ENCODE peak calls at places on chromosomes 12 and 14, in ten cellular contexts. E, L, M, F, Z, G, X, O, S and D are unnamed samples. For H3K36me3, the result is how much of the 10 kb centered on the place peaks cover.

GRCh38 chr14:64525354-64525753 is 15.2 kb upstream of the HSPA2 start:
- DNase-seq in X (no peak), S (no peak), F (no peak), O (no peak), L (no peak), G (no peak), E (no peak), Z (no peak), M (no peak), D (no peak)

GRCh38 chr12:94401326-94401725 is 58.3 kb downstream of the CEP83 start:
- DNase-seq in O (no peak), L (no peak), F (no peak), G (no peak), M (no peak), Z (no peak), X (no peak), S (no peak), E (no peak), D (no peak)

GRCh38 chr14:34684578-34684977 is 29.8 kb downstream of the CFL2 start:
- DNase-seq in G (no peak), Z (no peak), S (no peak), O (peak), X (no peak), E (no peak), F (no peak), L (no peak), M (no peak), D (no peak)

GRCh38 chr14:77100961-77101360 is 2.9 kb downstream of the CIPC start:
- DNase-seq in F (no peak), M (no peak), Z (no peak), O (peak), S (no peak), E (no peak), L (no peak), X (no peak), G (no peak), D (no peak)

GRCh38 chr14:34620115-34620514 is 9.8 kb downstream of the SNX6 start:
- DNase-seq in X (no peak), L (no peak), F (no peak), S (no peak), G (no peak), O (no peak), E (no peak), Z (no peak), M (no peak), D (no peak)

GRCh38 chr12:75471928-75472865 is 8.4 kb upstream of the GLIPR1 start:
- DNase-seq in M (no peak), S (no peak), G (no peak), F (no peak), O (no peak), E (no peak), X (no peak), L (no peak), Z (no peak), D (no peak)

GRCh38 chr12:15477761-15478160 is 155.5 kb downstream of the PTPRO start:
- DNase-seq in L (no peak), E (no peak), F (no peak), Z (no peak), O (no peak), S (no peak), G (no peak), M (no peak), X (no peak), D (no peak)

GRCh38 chr12:124030510-124030909 is 57.5 kb downstream of the ZNF664 start:
- DNase-seq in E (peak), L (peak), F (no peak), X (no peak), M (peak), G (no peak), Z (no peak), S (no peak), O (peak), D (peak)

GRCh38 chr12:116160196-116160595 is 117.3 kb downstream of the MED13L start:
- DNase-seq in G (no peak), E (no peak), S (no peak), F (no peak), O (peak), L (no peak), M (no peak), X (no peak), Z (no peak), D (no peak)

GRCh38 chr12:71771069-71771468 is 16.4 kb downstream of the RAB21 start:
- DNase-seq in S (no peak), Z (no peak), X (no peak), M (no peak), G (no peak), E (no peak), O (no peak), L (no peak), F (no peak), D (no peak)

GRCh38 chr12:57489157-57489641 is 1.3 kb downstream of the MARS1 start:
- DNase-seq in X (no peak), G (no peak), L (no peak), M (no peak), E (no peak), S (no peak), F (no peak), Z (no peak), O (peak), D (no peak)

GRCh38 chr14:103858063-103858820 is 10.9 kb upstream of the PPP1R13B start:
- DNase-seq in Z (no peak), O (no peak), L (no peak), X (no peak), E (no peak), S (no peak), M (no peak), F (no peak), G (no peak), D (peak)

GRCh38 chr12:100576311-100577036 is 3.0 kb downstream of the GAS2L3 start:
- DNase-seq in Z (no peak), F (no peak), M (no peak), O (peak), S (no peak), L (no peak), X (no peak), E (no peak), G (no peak), D (no peak)

GRCh38 chr12:122994781-122995502 is 14.5 kb downstream of the ARL6IP4 start:
- DNase-seq in S (no peak), G (no peak), Z (no peak), E (no peak), X (no peak), L (no peak), M (no peak), O (no peak), F (no peak), D (no peak)

GRCh38 chr12:77720258-77720657 is 110.4 kb upstream of the NAV3 start:
- DNase-seq in O (no peak), Z (no peak), L (no peak), S (no peak), X (no peak), G (no peak), F (no peak), M (no peak), E (no peak), D (no peak)

GRCh38 chr12:26251600-26251999 is 56.2 kb downstream of the SSPN start:
- DNase-seq in G (peak), O (no peak), F (peak), M (no peak), S (peak), Z (peak), X (peak), L (peak), E (no peak), D (no peak)

GRCh38 chr12:113248842-113249435 is 27.7 kb downstream of the TPCN1 start:
- DNase-seq in Z (no peak), O (no peak), M (no peak), S (no peak), F (no peak), L (no peak), E (no peak), G (no peak), X (no peak), D (no peak)

GRCh38 chr14:28676481-28676880 is 90.1 kb upstream of the FOXG1 start:
- DNase-seq in L (no peak), E (no peak), X (no peak), O (peak), M (no peak), S (no peak), Z (no peak), G (no peak), F (no peak), D (no peak)

GRCh38 chr12:103773109-103773905 is 67.7 kb downstream of the NT5DC3 start:
- DNase-seq in E (no peak), L (no peak), X (no peak), G (no peak), F (peak), S (no peak), O (peak), Z (peak), M (no peak), D (no peak)

GRCh38 chr12:63151898-63152700 is 1.1 kb upstream of the AVPR1A start:
- DNase-seq in O (peak), E (peak), Z (peak), G (peak), M (peak), S (peak), L (peak), F (peak), X (peak), D (peak)
- H3K4me3 ChIP-seq in O (no peak), E (peak), Z (peak), G (peak), M (peak), S (peak), L (peak), F (peak), X (peak), D (peak)

GRCh38 chr12:131922772-131923171 is 6.3 kb upstream of the PUS1 start:
- DNase-seq in X (no peak), S (no peak), E (no peak), F (no peak), G (no peak), O (no peak), L (no peak), Z (no peak), M (no peak), D (peak)
- H3K36me3 ChIP-seq in X (under half), S (under half), E (under half), F (under half), G (under half), O (under half), L (under half), Z (under half), M (under half), D (under half)

DNA sequence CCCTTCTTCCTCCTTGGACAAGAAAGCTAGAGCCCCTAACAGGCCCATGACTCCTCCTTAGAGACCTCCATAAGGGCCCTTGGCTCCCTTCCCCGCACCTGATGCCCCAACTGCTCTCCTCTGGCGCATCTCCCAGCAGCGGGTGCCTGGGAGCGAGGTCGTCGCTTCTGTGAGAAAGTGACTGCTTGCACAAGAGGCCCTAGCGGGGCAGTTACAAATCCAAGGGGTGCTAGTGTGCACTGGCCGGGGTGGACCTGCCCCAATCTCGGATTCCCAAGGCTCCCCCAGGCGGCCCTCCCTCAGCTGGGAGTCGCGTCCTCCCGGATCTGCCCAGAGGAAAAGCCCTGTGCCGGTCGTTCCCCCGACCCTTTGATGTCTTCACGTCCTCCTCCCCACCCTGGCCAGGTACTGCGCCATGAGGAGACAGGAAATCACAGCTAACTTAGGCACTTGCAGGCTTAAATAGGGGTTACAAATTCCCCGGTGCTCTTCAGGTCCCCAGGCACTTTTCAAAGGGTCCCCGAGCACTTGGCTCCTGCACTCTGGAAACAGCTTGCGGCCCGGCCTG is 2.8 kb downstream of the NKX2-8 start:
- DNase-seq in Z (no peak), L (peak), X (no peak), G (no peak), M (no peak), O (no peak), E (peak), S (no peak), F (no peak), D (peak)
- H3K4me3 ChIP-seq in Z (no peak), L (peak), X (no peak), G (no peak), M (no peak), O (no peak), E (no peak), S (no peak), F (no peak), D (peak)

GRCh38 chr12:101746661-101747060 is 7.4 kb upstream of the SYCP3 start:
- DNase-seq in E (no peak), F (no peak), G (no peak), S (no peak), O (peak), Z (no peak), M (no peak), X (no peak), L (no peak), D (no peak)
- H3K36me3 ChIP-seq in E (under half), F (under half), G (half or more), S (half or more), O (under half), Z (under half), M (under half), X (under half), L (under half), D (under half)

GRCh38 chr12:81080431-81080983 is 2.6 kb downstream of the ACSS3 start:
- DNase-seq in O (peak), X (no peak), L (no peak), G (no peak), F (no peak), Z (no peak), S (no peak), E (no peak), M (no peak), D (no peak)
- H3K4me3 ChIP-seq in O (no peak), X (peak), L (no peak), G (peak), F (no peak), Z (peak), S (peak), E (no peak), M (no peak), D (no peak)

DNA sequence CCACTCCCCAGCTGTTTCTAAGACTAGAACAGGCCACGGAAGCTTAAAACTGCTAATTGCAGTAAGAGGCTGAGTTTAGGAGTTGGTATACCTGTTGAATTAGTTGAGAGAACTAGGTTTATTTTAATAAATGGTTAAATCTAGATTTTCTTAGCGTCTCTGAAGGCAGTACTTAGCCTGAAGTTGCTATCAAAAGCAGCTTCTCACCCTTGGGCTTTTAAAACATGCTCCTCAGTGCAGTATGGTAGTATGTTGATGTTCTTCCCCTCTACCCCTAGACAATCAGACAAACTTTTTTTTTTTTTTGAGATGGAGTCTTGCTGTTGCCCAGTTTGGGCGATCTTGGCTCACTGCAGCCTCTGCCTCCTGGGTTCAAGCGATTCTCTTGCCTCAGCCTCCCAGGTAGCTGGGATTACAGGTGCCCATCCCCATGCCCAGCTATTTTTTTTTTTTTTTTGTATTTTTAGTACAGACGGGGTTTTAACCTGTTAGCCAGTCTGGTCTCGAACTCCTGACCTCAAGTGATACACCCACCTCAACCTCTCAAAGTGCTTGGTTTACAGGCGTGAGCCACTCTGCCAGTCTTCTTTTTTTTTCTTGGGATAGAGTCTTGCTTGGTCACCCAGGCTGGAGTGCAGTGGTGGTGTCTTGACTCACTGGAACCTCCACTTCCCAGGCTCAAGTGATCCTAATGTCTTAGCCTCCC is 6.8 kb downstream of the SRSF5 start:
- DNase-seq in X (no peak), O (no peak), G (no peak), L (no peak), Z (no peak), F (no peak), S (no peak), M (no peak), E (no peak), D (no peak)
- H3K36me3 ChIP-seq in X (under half), O (half or more), G (half or more), L (under half), Z (half or more), F (half or more), S (half or more), M (half or more), E (half or more), D (under half)

GRCh38 chr12:9869307-9870161 is at the start of gene CLEC2B:
- DNase-seq in E (no peak), F (no peak), O (peak), M (no peak), X (no peak), S (no peak), Z (peak), G (no peak), L (no peak), D (no peak)

GRCh38 chr12:9868951-9869306 is 225 bp downstream of the CLEC2B start:
- DNase-seq in G (no peak), X (no peak), Z (no peak), S (no peak), M (no peak), E (no peak), F (no peak), O (no peak), L (no peak), D (no peak)

GRCh38 chr12:9868271-9868815 is 811 bp downstream of the CLEC2B start:
- DNase-seq in Z (no peak), M (no peak), G (no peak), F (no peak), E (no peak), X (no peak), O (no peak), L (no peak), S (no peak), D (no peak)

GRCh38 chr12:9866786-9867379 is 2.3 kb downstream of the CLEC2B start:
- DNase-seq in L (no peak), O (no peak), G (no peak), X (no peak), E (no peak), Z (no peak), M (no peak), S (no peak), F (no peak), D (no peak)

DNA sequence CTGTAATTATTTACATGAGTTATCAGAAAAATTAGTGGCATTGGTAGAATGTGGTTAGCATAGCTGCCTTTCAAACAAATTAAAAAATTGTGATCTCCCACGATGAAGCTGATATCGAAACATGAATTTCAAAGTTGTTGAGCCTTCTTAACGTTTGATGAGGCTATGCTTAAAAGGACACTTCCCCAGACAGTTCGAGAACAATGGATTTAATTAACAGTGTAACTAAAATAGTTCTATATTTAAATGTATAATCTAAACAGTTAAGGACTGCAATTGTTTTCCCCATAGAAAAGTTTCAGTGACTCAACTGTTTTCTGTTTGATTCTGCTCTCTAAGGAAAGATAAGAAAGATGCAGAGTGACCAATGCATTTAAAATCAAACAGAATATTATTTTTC is 1.6 kb downstream of the CLEC2B start:
- DNase-seq in S (no peak), F (no peak), E (no peak), Z (no peak), O (no peak), G (no peak), X (no peak), M (no peak), L (no peak), D (no peak)
- H3K4me3 ChIP-seq in S (peak), F (peak), E (no peak), Z (peak), O (no peak), G (peak), X (peak), M (no peak), L (peak), D (no peak)

GRCh38 chr12:2616763-2617162 is 178.0 kb upstream of the FKBP4 start:
- DNase-seq in M (no peak), Z (no peak), F (no peak), G (no peak), L (no peak), S (no peak), X (no peak), E (no peak), O (no peak), D (no peak)

GRCh38 chr12:2617365-2617764 is 177.4 kb upstream of the FKBP4 start:
- DNase-seq in F (no peak), E (no peak), G (no peak), L (no peak), Z (no peak), S (no peak), M (no peak), O (no peak), X (no peak), D (no peak)

GRCh38 chr12:2615665-2616387 is 178.9 kb upstream of the FKBP4 start:
- DNase-seq in M (peak), S (peak), G (peak), Z (peak), L (peak), E (no peak), O (peak), X (peak), F (no peak), D (peak)

GRCh38 chr12:2618291-2618995 is 176.3 kb upstream of the FKBP4 start:
- DNase-seq in L (no peak), G (no peak), S (no peak), X (no peak), O (no peak), F (no peak), E (no peak), Z (no peak), M (no peak), D (no peak)

GRCh38 chr12:2619136-2619535 is 175.6 kb upstream of the FKBP4 start:
- DNase-seq in G (no peak), E (no peak), X (no peak), L (no peak), S (no peak), M (no peak), O (peak), F (no peak), Z (no peak), D (no peak)
- H3K36me3 ChIP-seq in G (half or more), E (under half), X (under half), L (under half), S (half or more), M (under half), O (under half), F (under half), Z (under half), D (under half)